ENCODE peak calls at places on chromosomes 12 and 14, in ten cellular contexts. A, D, I, B, J, Z, X, S, Q and E are unnamed samples.

GRCh38 chr14:24267516-24267915 is 3.9 kb downstream of the RABGGTA start:
- DNase-seq in I (no peak), Q (no peak), D (no peak), B (no peak), J (no peak), S (no peak), X (no peak), Z (no peak), A (no peak), E (no peak)

GRCh38 chr12:34598851-34599529 is 576.7 kb downstream of the ALG10 start:
- DNase-seq in D (no peak), B (no peak), S (no peak), J (no peak), A (no peak), X (no peak), Z (no peak), I (no peak), Q (no peak), E (no peak)

GRCh38 chr12:112978163-112979081 is at the start of gene OAS2:
- DNase-seq in D (peak; percentile 92), S (peak; percentile 65), A (peak; percentile 57), B (peak; percentile 50), X (peak; percentile 99), J (peak; percentile 47), I (no peak), Z (no peak), Q (peak; percentile 85), E (no peak)

GRCh38 chr14:90539496-90539775 is 142.6 kb downstream of the CALM1 start:
- DNase-seq in J (no peak), D (no peak), I (no peak), Z (no peak), A (no peak), S (no peak), X (no peak), B (no peak), Q (no peak), E (no peak)

GRCh38 chr12:79546461-79547043 is 144.2 kb downstream of the PAWR start:
- DNase-seq in S (no peak), Q (no peak), J (no peak), B (no peak), X (no peak), D (no peak), A (no peak), I (no peak), Z (no peak), E (peak; percentile 88)

GRCh38 chr12:127054531-127054930 is 1212.4 kb upstream of the TMEM132C start:
- DNase-seq in I (no peak), A (no peak), Q (no peak), X (no peak), J (no peak), D (no peak), Z (no peak), B (peak; percentile 10), S (no peak), E (no peak)

GRCh38 chr14:106235356-106236159 is 709.2 kb downstream of the TMEM121 start:
- DNase-seq in J (no peak), Q (no peak), A (no peak), X (no peak), Z (no peak), I (no peak), B (no peak), D (no peak), S (no peak), E (no peak)

GRCh38 chr12:27639265-27639664 is 57.0 kb upstream of the REP15 start:
- DNase-seq in A (no peak), Z (no peak), D (no peak), I (no peak), Q (no peak), S (no peak), J (no peak), B (no peak), X (no peak), E (no peak)

GRCh38 chr12:45131506-45131905 is 80.6 kb upstream of the DBX2 start:
- DNase-seq in D (no peak), Q (no peak), S (no peak), A (no peak), X (no peak), J (no peak), I (no peak), B (no peak), Z (no peak), E (no peak)

GRCh38 chr12:57135939-57136338 is 7.7 kb downstream of the LRP1 start:
- DNase-seq in Z (no peak), Q (no peak), D (no peak), X (no peak), A (no peak), S (no peak), B (no peak), I (peak; percentile 57), J (peak; percentile 90), E (no peak)

GRCh38 chr12:82176016-82176415 is 182.2 kb downstream of the CCDC59 start:
- DNase-seq in I (no peak), Q (no peak), B (no peak), Z (no peak), X (no peak), A (no peak), S (no peak), J (no peak), D (no peak), E (no peak)

GRCh38 chr12:7747196-7747595 is at the start of gene CLEC4C:
- DNase-seq in D (no peak), J (no peak), S (no peak), A (no peak), Q (no peak), B (no peak), I (no peak), Z (no peak), X (no peak), E (no peak)

GRCh38 chr12:32569256-32569655 is 109.8 kb upstream of the DNM1L start:
- DNase-seq in Z (no peak), B (no peak), X (no peak), J (no peak), A (no peak), D (no peak), Q (no peak), I (no peak), S (no peak), E (no peak)

GRCh38 chr12:56593909-56594621 is 36.1 kb downstream of the BAZ2A start:
- DNase-seq in I (peak; percentile 11), D (peak; percentile 72), J (peak; percentile 32), Q (peak; percentile 41), B (peak; percentile 76), X (peak; percentile 70), A (peak; percentile 35), S (peak; percentile 27), Z (peak; percentile 51), E (no peak)

GRCh38 chr14:62776300-62776699 is 269.0 kb downstream of the KCNH5 start:
- DNase-seq in B (peak; percentile 37), A (no peak), J (no peak), Q (no peak), I (no peak), S (no peak), X (no peak), D (no peak), Z (no peak), E (no peak)

GRCh38 chr14:22391908-22392307 is 197.1 kb downstream of the DAD1 start:
- DNase-seq in X (no peak), D (no peak), J (peak; percentile 49), I (peak; percentile 25), B (peak; percentile 63), S (no peak), Z (peak; percentile 28), Q (peak; percentile 35), A (peak; percentile 73), E (peak; percentile 36)

GRCh38 chr12:121537814-121538698 is 42.8 kb downstream of the KDM2B start:
- DNase-seq in A (no peak), S (no peak), D (peak; percentile 43), Z (no peak), I (no peak), X (peak; percentile 55), B (no peak), J (no peak), Q (no peak), E (peak; percentile 7)